ENCODE peak calls at places on chromosomes 13 and 19, in eight cellular contexts. Y is choroid plexus epithelial cell, D is WTC11, N is omental fat pad, S is stomach, E is thoracic aorta, J is left ventricle myocardium inferior, O is A673. X is an unnamed sample.

GRCh38 chr13:113742000-113742441 is 17.0 kb upstream of the TMEM255B start:
- DNase-seq in Y (peak), D (peak), N (no peak), S (peak), E (no peak), J (no peak), O (peak), X (peak)

GRCh38 chr13:66803759-66804456 is 426.2 kb downstream of the PCDH9 start:
- DNase-seq in Y (peak), D (no peak), N (no peak), S (no peak), E (no peak), J (no peak), O (no peak), X (no peak)

GRCh38 chr19:40398417-40399056 is 8.6 kb upstream of the HIPK4 start:
- DNase-seq in Y (peak), D (peak), N (no peak), S (peak), E (no peak), J (peak), O (no peak), X (no peak)

GRCh38 chr19:1752009-1752756 is 1.1 kb upstream of the ONECUT3 start:
- DNase-seq in Y (no peak), D (no peak), N (no peak), S (no peak), E (no peak), J (no peak), O (no peak), X (no peak)

GRCh38 chr13:40916207-40916998 is 102.7 kb downstream of the ELF1 start:
- DNase-seq in Y (no peak), D (no peak), N (no peak), S (no peak), E (no peak), J (no peak), O (no peak), X (no peak)

GRCh38 chr19:12195501-12195860 is 32.6 kb downstream of the ZNF136 start:
- DNase-seq in Y (no peak), D (peak), N (no peak), S (no peak), E (no peak), J (no peak), O (no peak), X (no peak)

GRCh38 chr13:35309711-35310110 is 166.8 kb downstream of the MAB21L1 start:
- DNase-seq in Y (no peak), D (no peak), N (no peak), S (no peak), E (no peak), J (no peak), O (no peak), X (no peak)

GRCh38 chr19:6212403-6213265 is 67.1 kb downstream of the MLLT1 start:
- DNase-seq in Y (no peak), D (no peak), N (no peak), S (no peak), E (no peak), J (no peak), O (no peak), X (no peak)

GRCh38 chr13:46343279-46343949 is 43.6 kb downstream of the RUBCNL start:
- DNase-seq in Y (no peak), D (no peak), N (no peak), S (no peak), E (no peak), J (no peak), O (no peak), X (no peak)

GRCh38 chr19:56133858-56134654 is 7.0 kb upstream of the ZNF444 start:
- DNase-seq in Y (no peak), D (no peak), N (no peak), S (no peak), E (no peak), J (no peak), O (peak), X (no peak)

GRCh38 chr13:114065926-114066774 is 66.3 kb downstream of the RASA3 start:
- DNase-seq in Y (no peak), D (no peak), N (no peak), S (no peak), E (no peak), J (no peak), O (no peak), X (no peak)

GRCh38 chr19:5321851-5322681 is 18.5 kb downstream of the PTPRS start:
- DNase-seq in Y (no peak), D (peak), N (no peak), S (no peak), E (no peak), J (no peak), O (peak), X (no peak)

GRCh38 chr19:40553885-40554857 is 22.5 kb upstream of the SHKBP1 start:
- DNase-seq in Y (no peak), D (peak), N (no peak), S (no peak), E (no peak), J (no peak), O (no peak), X (no peak)

GRCh38 chr19:9296336-9296735 is 13.3 kb downstream of the ZNF699 start:
- DNase-seq in Y (no peak), D (no peak), N (no peak), S (no peak), E (no peak), J (no peak), O (no peak), X (no peak)

GRCh38 chr13:33394294-33394932 is 108.9 kb upstream of the STARD13 start:
- DNase-seq in Y (no peak), D (no peak), N (no peak), S (no peak), E (no peak), J (no peak), O (no peak), X (no peak)

GRCh38 chr13:50152224-50152623 is 137.0 kb downstream of the KCNRG start:
- DNase-seq in Y (peak), D (no peak), N (no peak), S (no peak), E (no peak), J (no peak), O (no peak), X (no peak)

GRCh38 chr19:2171349-2172145 is 7.8 kb downstream of the DOT1L start:
- DNase-seq in Y (peak), D (peak), N (no peak), S (peak), E (no peak), J (peak), O (no peak), X (no peak)

GRCh38 chr19:18738961-18739690 is 52.0 kb downstream of the COMP start:
- DNase-seq in Y (no peak), D (no peak), N (no peak), S (no peak), E (no peak), J (no peak), O (no peak), X (no peak)

GRCh38 chr19:11699931-11700794 is 38.6 kb downstream of the ZNF823 start:
- DNase-seq in Y (peak), D (no peak), N (no peak), S (no peak), E (no peak), J (no peak), O (peak), X (no peak)

GRCh38 chr19:48630289-48631036 is 6.7 kb downstream of the DBP start:
- DNase-seq in Y (peak), D (peak), N (no peak), S (peak), E (no peak), J (peak), O (peak), X (peak)

GRCh38 chr13:92158335-92158734 is 759.9 kb downstream of the GPC5 start:
- DNase-seq in Y (peak), D (no peak), N (no peak), S (no peak), E (no peak), J (no peak), O (no peak), X (no peak)

GRCh38 chr13:37769078-37769477 is 100.5 kb downstream of the TRPC4 start:
- DNase-seq in Y (no peak), D (no peak), N (no peak), S (no peak), E (no peak), J (no peak), O (peak), X (no peak)
- TF ChIP-seq CTCF in Y (peak), D (no peak), N (no peak), S (no peak), E (no peak), J (peak), O (peak), X (no peak)

GRCh38 chr13:99970761-99971575 is 599 bp downstream of the ZIC5 start:
- DNase-seq in Y (no peak), D (peak), N (no peak), S (no peak), E (no peak), J (no peak), O (peak), X (no peak)
- TF ChIP-seq CTCF in Y (no peak), D (no peak), N (no peak), S (no peak), E (no peak), J (no peak), O (no peak), X (no peak)

DNA sequence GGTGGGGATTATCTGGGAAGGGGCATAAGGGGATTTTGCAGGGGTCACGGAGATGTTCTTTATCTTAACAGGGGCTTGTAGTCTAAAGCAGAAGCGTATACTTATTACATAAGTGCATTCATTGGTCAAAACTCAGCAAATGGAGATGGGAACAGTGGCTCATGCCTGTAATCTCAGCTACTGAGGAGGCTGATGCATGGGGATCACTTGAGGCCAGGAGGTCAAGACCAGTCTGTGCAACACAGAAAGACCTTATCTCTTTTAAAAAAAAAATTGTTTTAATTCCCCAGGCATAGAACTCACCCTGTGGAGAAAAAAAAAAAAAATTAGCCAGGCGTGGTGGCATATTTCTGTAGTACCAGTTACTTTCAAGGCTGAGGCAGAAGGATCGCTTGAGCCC is 18.9 kb downstream of the FAM187B start:
- DNase-seq in Y (no peak), D (no peak), N (no peak), S (no peak), E (no peak), J (no peak), O (no peak), X (no peak)
- TF ChIP-seq CTCF in Y (no peak), D (no peak), N (no peak), S (no peak), E (no peak), J (no peak), O (no peak), X (no peak)

GRCh38 chr19:29201849-29202248 is 11.1 kb downstream of the UQCRFS1 start:
- DNase-seq in Y (no peak), D (no peak), N (no peak), S (no peak), E (no peak), J (no peak), O (no peak), X (no peak)
- TF ChIP-seq CTCF in Y (no peak), D (no peak), N (no peak), S (no peak), E (no peak), J (no peak), O (no peak), X (no peak)

GRCh38 chr13:54445865-54446264 is 1417.3 kb downstream of the OLFM4 start:
- DNase-seq in Y (no peak), D (no peak), N (no peak), S (no peak), E (no peak), J (no peak), O (no peak), X (no peak)

GRCh38 chr13:54445453-54445852 is 1416.8 kb downstream of the OLFM4 start:
- DNase-seq in Y (no peak), D (no peak), N (no peak), S (no peak), E (no peak), J (no peak), O (no peak), X (no peak)

GRCh38 chr13:54449922-54450321 is 1421.3 kb downstream of the OLFM4 start:
- DNase-seq in Y (no peak), D (no peak), N (no peak), S (no peak), E (no peak), J (no peak), O (peak), X (no peak)
- TF ChIP-seq CTCF in Y (no peak), D (no peak), N (no peak), S (no peak), E (no peak), J (no peak), O (peak), X (no peak)

GRCh38 chr13:44800626-44801025 is 188.6 kb downstream of the NUFIP1 start:
- DNase-seq in Y (no peak), D (no peak), N (no peak), S (no peak), E (no peak), J (no peak), O (no peak), X (no peak)

GRCh38 chr13:44797685-44798084 is 191.6 kb downstream of the NUFIP1 start:
- DNase-seq in Y (no peak), D (no peak), N (no peak), S (no peak), E (no peak), J (no peak), O (no peak), X (no peak)

GRCh38 chr13:44803390-44803789 is 185.9 kb downstream of the NUFIP1 start:
- DNase-seq in Y (no peak), D (no peak), N (no peak), S (no peak), E (no peak), J (no peak), O (no peak), X (no peak)

GRCh38 chr13:44805623-44806022 is 183.6 kb downstream of the NUFIP1 start:
- DNase-seq in Y (no peak), D (no peak), N (no peak), S (no peak), E (no peak), J (no peak), O (no peak), X (no peak)

DNA sequence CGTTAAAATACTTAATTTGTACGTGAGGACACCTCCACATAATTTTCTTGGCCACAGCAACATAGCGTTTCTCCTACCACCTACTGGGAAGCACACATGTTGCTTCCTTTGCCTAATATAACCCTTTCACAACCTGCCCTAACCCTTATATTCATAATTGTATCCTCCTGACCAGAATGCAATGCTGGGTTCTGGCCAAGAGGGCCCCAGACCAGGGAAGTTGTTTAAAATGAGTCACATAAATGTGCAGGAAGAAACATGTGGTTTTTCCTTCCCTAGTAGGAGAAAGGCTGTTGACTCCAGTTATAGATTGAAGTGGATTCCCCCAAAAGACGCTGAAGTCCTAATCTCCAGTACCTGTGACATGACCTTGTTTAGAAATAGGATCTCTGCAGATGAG is 187.3 kb downstream of the NUFIP1 start:
- DNase-seq in Y (peak), D (no peak), N (no peak), S (peak), E (no peak), J (no peak), O (no peak), X (no peak)
- TF ChIP-seq CTCF in Y (no peak), D (no peak), N (no peak), S (no peak), E (no peak), J (no peak), O (no peak), X (no peak)

DNA sequence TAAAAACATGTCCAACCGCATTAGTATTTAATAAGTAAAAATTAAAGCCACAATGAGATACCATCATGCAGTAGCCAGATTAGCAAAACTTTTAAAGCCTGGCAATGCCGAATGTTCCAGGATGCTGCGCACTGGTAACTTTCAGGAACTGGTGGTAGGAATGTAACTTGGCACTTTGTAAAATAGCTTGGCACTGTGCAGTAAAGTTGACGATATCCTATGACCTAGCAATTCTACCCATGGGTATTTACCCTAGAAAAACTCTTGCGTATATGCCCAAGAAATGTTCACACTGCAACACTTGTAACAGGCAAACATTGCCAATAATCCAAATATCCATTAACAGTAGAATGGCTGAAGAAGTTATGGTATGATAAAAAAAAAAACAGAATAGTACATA is 97.7 kb downstream of the SPACA7 start:
- DNase-seq in Y (no peak), D (no peak), N (no peak), S (no peak), E (no peak), J (no peak), O (no peak), X (no peak)
- TF ChIP-seq CTCF in Y (no peak), D (no peak), N (no peak), S (no peak), E (no peak), J (no peak), O (no peak), X (no peak)

GRCh38 chr19:41888926-41889325 is 5.9 kb downstream of the ARHGEF1 start:
- DNase-seq in Y (no peak), D (no peak), N (no peak), S (no peak), E (no peak), J (no peak), O (no peak), X (no peak)
- TF ChIP-seq CTCF in Y (no peak), D (no peak), N (no peak), S (no peak), E (no peak), J (no peak), O (no peak), X (no peak)

DNA sequence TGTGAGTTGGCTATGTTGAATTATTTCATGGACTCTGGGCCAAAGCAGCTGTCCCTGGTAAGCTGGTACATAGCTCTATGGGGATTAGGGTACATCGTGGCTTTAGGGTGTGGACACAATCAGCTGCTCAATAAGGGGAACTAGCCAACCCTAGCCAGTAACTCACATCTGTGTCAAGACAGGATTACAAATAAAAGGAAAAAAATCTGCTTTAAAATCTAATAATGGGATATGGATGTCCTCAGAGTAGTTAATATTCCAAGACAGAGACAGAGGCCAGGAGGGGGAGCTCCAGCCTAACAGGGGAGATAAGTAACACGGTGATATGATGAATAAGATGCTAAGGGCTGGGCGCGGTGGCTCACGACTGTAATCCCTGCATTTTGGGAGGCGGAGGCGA is 21.1 kb upstream of the ZNF766 start:
- DNase-seq in Y (peak), D (peak), N (peak), S (peak), E (no peak), J (peak), O (peak), X (no peak)
- TF ChIP-seq CTCF in Y (peak), D (peak), N (no peak), S (peak), E (peak), J (peak), O (peak), X (no peak)

GRCh38 chr13:111302045-111302722 is 18.3 kb upstream of the TEX29 start:
- DNase-seq in Y (no peak), D (no peak), N (no peak), S (no peak), E (no peak), J (no peak), O (no peak), X (no peak)
- TF ChIP-seq CTCF in Y (no peak), D (no peak), N (no peak), S (no peak), E (no peak), J (no peak), O (no peak), X (no peak)